ENCODE peak calls at places on chromosome 16, in seven cellular contexts. R, A, V, O, N, C and P are unnamed samples.

GRCh38 chr16:73071131-73071940 is 23.4 kb upstream of the ZFHX3 start:
- DNase-seq in O (no peak), C (peak), A (peak), R (no peak), N (peak), V (no peak), P (no peak)

GRCh38 chr16:66933776-66934137 is 445 bp downstream of the CIAO2B start:
- DNase-seq in R (no peak), O (no peak), V (no peak), A (no peak), N (peak), C (no peak), P (no peak)

GRCh38 chr16:84268661-84269060 is 26.0 kb upstream of the WFDC1 start:
- DNase-seq in V (no peak), R (no peak), A (no peak), C (no peak), N (no peak), O (no peak), P (no peak)

GRCh38 chr16:24091125-24091524 is 165.0 kb upstream of the CACNG3 start:
- DNase-seq in R (no peak), O (no peak), A (no peak), N (no peak), V (no peak), C (no peak), P (no peak)

GRCh38 chr16:5058476-5058875 is 7.3 kb downstream of the C16orf89 start:
- DNase-seq in R (no peak), V (no peak), C (no peak), N (no peak), A (no peak), O (no peak), P (no peak)

GRCh38 chr16:47947741-47948140 is 208.1 kb downstream of the ABCC12 start:
- DNase-seq in O (no peak), N (no peak), A (no peak), V (no peak), C (no peak), R (no peak), P (no peak)

GRCh38 chr16:86823125-86823524 is 244.8 kb downstream of the FOXL1 start:
- DNase-seq in O (no peak), A (no peak), N (no peak), V (no peak), C (peak), R (no peak), P (no peak)

GRCh38 chr16:2692948-2693651 is 10.8 kb downstream of the KCTD5 start:
- DNase-seq in O (peak), R (no peak), N (peak), V (no peak), A (no peak), C (peak), P (no peak)

GRCh38 chr16:57689772-57690558 is 4.6 kb upstream of the DRC7 start:
- DNase-seq in C (peak), V (peak), A (no peak), O (no peak), R (peak), N (no peak), P (peak)

GRCh38 chr16:11675561-11676511 is 7.6 kb downstream of the SNN start:
- DNase-seq in A (no peak), V (no peak), R (no peak), C (no peak), N (peak), O (no peak), P (no peak)

GRCh38 chr16:69926241-69926640 is 24.9 kb upstream of the CLEC18A start:
- DNase-seq in V (no peak), O (no peak), R (no peak), N (no peak), C (no peak), A (no peak), P (no peak)

GRCh38 chr16:83717308-83717707 is 90.5 kb upstream of the HSBP1 start:
- DNase-seq in A (no peak), N (no peak), C (no peak), R (no peak), V (no peak), O (no peak), P (no peak)

GRCh38 chr16:49644143-49644460 is 211.8 kb downstream of the ZNF423 start:
- DNase-seq in V (no peak), O (no peak), N (peak), A (no peak), R (no peak), C (peak), P (no peak)

GRCh38 chr16:69848635-69849545 is 86.8 kb downstream of the WWP2 start:
- DNase-seq in O (peak), N (peak), R (no peak), A (no peak), C (peak), V (no peak), P (no peak)

GRCh38 chr16:66300037-66300436 is 66.5 kb upstream of the CDH5 start:
- DNase-seq in A (no peak), R (no peak), N (no peak), C (no peak), O (no peak), V (no peak), P (no peak)

GRCh38 chr16:2710021-2710710 is 9.9 kb downstream of the PRSS27 start:
- DNase-seq in O (no peak), V (no peak), N (no peak), A (no peak), C (no peak), R (no peak), P (no peak)

GRCh38 chr16:31141489-31142108 is 6.1 kb upstream of the PRSS8 start:
- DNase-seq in C (no peak), R (no peak), V (peak), O (no peak), A (no peak), N (no peak), P (no peak)

GRCh38 chr16:19071811-19072777 is 4.7 kb downstream of the COQ7 start:
- DNase-seq in N (peak), R (no peak), O (no peak), A (no peak), C (peak), V (peak), P (no peak)

GRCh38 chr16:79164378-79164720 is 436.2 kb downstream of the MAF start:
- DNase-seq in V (no peak), O (no peak), A (no peak), N (no peak), R (no peak), C (no peak), P (no peak)

GRCh38 chr16:2438121-2438520 is 8.9 kb downstream of the CCNF start:
- DNase-seq in N (no peak), C (no peak), A (no peak), V (no peak), R (no peak), O (no peak), P (no peak)

GRCh38 chr16:89119161-89119621 is 25.5 kb downstream of the ACSF3 start:
- DNase-seq in A (no peak), N (no peak), C (no peak), V (no peak), R (no peak), O (no peak), P (no peak)

GRCh38 chr16:71367243-71367976 is 8.9 kb downstream of the CALB2 start:
- DNase-seq in R (peak), A (no peak), C (peak), N (peak), V (peak), O (no peak), P (no peak)

GRCh38 chr16:81574168-81574567 is 129.6 kb downstream of the CMIP start:
- DNase-seq in C (no peak), R (no peak), N (no peak), V (no peak), O (no peak), A (no peak), P (no peak)

GRCh38 chr16:28549301-28549899 is 4.3 kb upstream of the SGF29 start:
- DNase-seq in C (peak), O (no peak), N (peak), A (no peak), R (no peak), V (peak), P (no peak)

GRCh38 chr16:1430759-1431496 is at the start of gene PERCC1:
- DNase-seq in V (no peak), A (no peak), R (no peak), C (no peak), N (no peak), O (no peak), P (no peak)

GRCh38 chr16:88010343-88010970 is 59.2 kb downstream of the BANP start:
- DNase-seq in A (no peak), V (no peak), O (no peak), N (no peak), R (no peak), C (no peak), P (no peak)

GRCh38 chr16:86214326-86215232 is 295.7 kb upstream of the FOXF1 start:
- DNase-seq in N (peak), O (no peak), C (peak), R (no peak), V (no peak), A (no peak), P (no peak)

GRCh38 chr16:84548971-84549844 is 44.7 kb upstream of the MEAK7 start:
- DNase-seq in R (no peak), V (peak), A (no peak), O (no peak), N (no peak), C (no peak), P (no peak)

GRCh38 chr16:58459344-58460218 is 40.4 kb upstream of the NDRG4 start:
- DNase-seq in R (no peak), N (peak), C (peak), V (peak), A (no peak), O (no peak), P (no peak)

GRCh38 chr16:88337538-88337937 is 45.2 kb upstream of the ZNF469 start:
- DNase-seq in V (no peak), A (no peak), N (no peak), O (no peak), C (no peak), R (no peak), P (no peak)

GRCh38 chr16:4517812-4518211 is 20.8 kb downstream of the CDIP1 start:
- DNase-seq in V (no peak), C (peak), O (no peak), R (no peak), A (no peak), N (peak), P (no peak)

GRCh38 chr16:5615868-5616642 is 518.5 kb upstream of the EEF2KMT start:
- DNase-seq in R (no peak), N (peak), V (peak), A (no peak), C (no peak), O (no peak), P (no peak)

GRCh38 chr16:83899272-83899897 is 470 bp downstream of the MLYCD start:
- DNase-seq in N (peak), V (peak), R (no peak), O (no peak), C (peak), A (no peak), P (peak)

GRCh38 chr16:73015612-73016487 is 32.1 kb downstream of the ZFHX3 start:
- DNase-seq in A (no peak), R (peak), C (no peak), O (no peak), V (no peak), N (no peak), P (no peak)

GRCh38 chr16:3112881-3113574 is 642 bp downstream of the ZNF205 start:
- DNase-seq in C (peak), A (no peak), O (no peak), V (no peak), N (no peak), R (no peak), P (no peak)

GRCh38 chr16:2895813-2896212 is 12.8 kb downstream of the FLYWCH2 start:
- DNase-seq in A (no peak), R (no peak), C (no peak), O (no peak), V (no peak), N (peak), P (no peak)

GRCh38 chr16:27222499-27223225 is 19.3 kb downstream of the KDM8 start:
- DNase-seq in V (no peak), C (peak), O (no peak), A (no peak), N (peak), R (no peak), P (no peak)

GRCh38 chr16:21952793-21953540 is at the start of gene UQCRC2:
- DNase-seq in V (peak), R (peak), A (peak), O (peak), C (peak), N (peak), P (peak)

GRCh38 chr16:2196162-2196980 is at the start of gene CASKIN1:
- DNase-seq in O (no peak), R (no peak), C (no peak), V (peak), A (no peak), N (no peak), P (no peak)